ENCODE peak calls at places on chromosomes 11 and 22, in five cellular contexts. H is stomach, F is prostate gland, S is right lobe of liver, T is A549. X is an unnamed sample.

GRCh38 chr11:73995731-73996130 is 13.1 kb upstream of the UCP2 start:
- DNase-seq in S (no peak), F (no peak), H (no peak), T (no peak), X (no peak)

GRCh38 chr11:26891501-26891900 is 102.4 kb upstream of the FIBIN start:
- DNase-seq in F (no peak), H (no peak), T (no peak), S (no peak), X (no peak)

GRCh38 chr11:35579557-35580396 is 38.5 kb upstream of the FJX1 start:
- DNase-seq in T (peak), S (no peak), F (no peak), H (no peak), X (no peak)

GRCh38 chr11:123483058-123483457 is 53.0 kb downstream of the GRAMD1B start:
- DNase-seq in S (no peak), F (no peak), H (no peak), T (peak), X (no peak)

GRCh38 chr11:7353100-7353499 is 101.4 kb downstream of the SYT9 start:
- DNase-seq in H (no peak), T (peak), S (no peak), F (no peak), X (no peak)

GRCh38 chr11:106920899-106921504 is 97.3 kb downstream of the GUCY1A2 start:
- DNase-seq in F (no peak), S (no peak), H (no peak), T (no peak), X (no peak)

GRCh38 chr22:41001722-41002122 is 50.5 kb downstream of the RBX1 start:
- DNase-seq in H (no peak), F (no peak), S (no peak), T (peak), X (peak)

GRCh38 chr11:94961255-94961654 is 12.1 kb downstream of the CWC15 start:
- DNase-seq in T (no peak), H (no peak), F (no peak), S (no peak), X (no peak)

GRCh38 chr22:43993072-43993760 is 30.9 kb upstream of the PARVB start:
- DNase-seq in S (no peak), F (peak), T (peak), H (peak), X (peak)

GRCh38 chr22:25754527-25755202 is 12.7 kb downstream of the MYO18B start:
- DNase-seq in F (no peak), T (peak), H (no peak), S (no peak), X (no peak)

GRCh38 chr11:20658135-20658534 is 11.3 kb upstream of the NELL1 start:
- DNase-seq in H (no peak), F (no peak), T (no peak), S (no peak), X (no peak)

GRCh38 chr11:69156673-69157155 is 979 bp downstream of the SMIM38 start:
- DNase-seq in T (no peak), H (no peak), S (no peak), F (no peak), X (no peak)

GRCh38 chr11:8219257-8220021 is 44.2 kb downstream of the LMO1 start:
- DNase-seq in H (peak), T (peak), S (peak), F (no peak), X (peak)

GRCh38 chr22:32820131-32820882 is 18.8 kb downstream of the TIMP3 start:
- DNase-seq in T (no peak), S (no peak), H (no peak), F (no peak), X (no peak)

GRCh38 chr11:17528906-17529813 is 15.1 kb downstream of the USH1C start:
- DNase-seq in S (no peak), H (no peak), T (no peak), F (no peak), X (no peak)

GRCh38 chr22:43848366-43849171 is 13.7 kb downstream of the SULT4A1 start:
- DNase-seq in H (no peak), S (peak), F (no peak), T (peak), X (no peak)

GRCh38 chr22:32528316-32528715 is 53.7 kb downstream of the FBXO7 start:
- DNase-seq in T (no peak), H (no peak), F (no peak), S (no peak), X (no peak)

GRCh38 chr11:87722756-87723599 is 452.3 kb downstream of the RAB38 start:
- DNase-seq in H (peak), S (no peak), T (peak), F (no peak), X (no peak)

GRCh38 chr11:87304350-87304749 is 266.6 kb downstream of the TMEM135 start:
- DNase-seq in F (no peak), H (no peak), S (no peak), T (no peak), X (no peak)

GRCh38 chr11:82676483-82677094 is 57.1 kb downstream of the FAM181B start:
- DNase-seq in H (no peak), T (no peak), F (no peak), S (no peak), X (no peak)
- TF ChIP-seq CTCF in H (no peak), T (peak), F (no peak), S (peak), X (peak)

DNA sequence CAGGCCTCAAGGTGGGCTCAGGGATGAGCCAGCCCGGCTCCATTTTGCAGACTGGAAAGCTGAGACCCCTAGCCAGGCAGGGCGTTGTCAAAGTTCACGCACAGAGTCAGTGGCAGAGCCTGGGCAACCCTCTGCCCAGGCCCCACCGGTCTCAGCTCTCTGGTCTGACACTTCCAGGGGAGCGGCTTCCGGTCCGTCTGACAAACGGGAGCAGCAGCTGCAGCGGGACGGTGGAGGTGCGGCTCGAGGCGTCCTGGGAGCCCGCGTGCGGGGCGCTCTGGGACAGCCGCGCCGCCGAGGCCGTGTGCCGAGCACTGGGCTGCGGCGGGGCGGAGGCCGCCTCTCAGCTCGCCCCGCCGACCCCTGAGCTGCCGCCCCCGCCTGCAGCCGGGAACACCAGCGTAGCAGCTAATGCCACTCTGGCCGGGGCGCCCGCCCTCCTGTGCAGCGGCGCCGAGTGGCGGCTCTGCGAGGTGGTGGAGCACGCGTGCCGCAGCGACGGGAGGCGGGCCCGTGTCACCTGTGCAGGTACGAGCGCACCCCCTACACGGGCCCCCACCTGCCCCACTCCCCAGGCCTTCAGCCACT is 36.0 kb downstream of the CD6 start:
- DNase-seq in T (no peak), H (no peak), F (no peak), S (no peak), X (no peak)
- TF ChIP-seq CTCF in T (no peak), H (no peak), F (no peak), S (no peak), X (no peak)

DNA sequence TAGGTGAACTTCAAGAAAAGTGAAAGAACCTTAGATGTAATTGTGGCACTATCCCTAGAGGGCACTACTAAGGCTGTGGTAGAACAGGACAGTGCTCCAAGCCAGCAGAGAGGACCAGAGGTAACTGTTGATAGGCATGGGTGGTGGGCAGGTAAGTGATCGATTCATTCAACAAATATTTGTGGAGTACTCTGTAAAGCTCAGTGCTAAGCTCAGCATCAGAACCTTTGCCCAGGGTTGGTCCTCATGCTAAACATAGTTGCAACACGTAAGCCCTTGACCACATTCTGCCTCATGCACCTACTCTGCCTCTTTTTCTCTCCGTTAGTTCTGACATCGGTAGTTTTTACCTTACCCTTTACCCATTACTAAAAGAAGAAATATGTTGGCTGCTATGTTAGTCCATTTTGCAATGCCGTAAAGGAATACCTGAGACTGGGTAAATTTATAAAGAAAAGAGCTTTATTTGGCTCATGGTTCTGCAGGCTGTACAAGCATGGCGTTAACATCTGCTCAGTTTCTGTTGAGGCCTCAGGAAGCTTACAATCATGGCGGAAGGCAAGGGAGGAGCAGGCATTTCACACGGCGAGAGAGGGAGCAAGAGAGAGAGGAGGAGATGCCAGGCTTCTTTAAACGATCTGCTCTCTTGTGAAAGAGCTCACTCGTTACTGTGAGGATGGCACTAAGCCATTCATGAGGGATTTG is 18.4 kb upstream of the NNMT start:
- DNase-seq in H (no peak), T (no peak), S (peak), F (no peak), X (no peak)
- TF ChIP-seq CTCF in H (no peak), T (no peak), S (peak), F (no peak), X (no peak)

DNA sequence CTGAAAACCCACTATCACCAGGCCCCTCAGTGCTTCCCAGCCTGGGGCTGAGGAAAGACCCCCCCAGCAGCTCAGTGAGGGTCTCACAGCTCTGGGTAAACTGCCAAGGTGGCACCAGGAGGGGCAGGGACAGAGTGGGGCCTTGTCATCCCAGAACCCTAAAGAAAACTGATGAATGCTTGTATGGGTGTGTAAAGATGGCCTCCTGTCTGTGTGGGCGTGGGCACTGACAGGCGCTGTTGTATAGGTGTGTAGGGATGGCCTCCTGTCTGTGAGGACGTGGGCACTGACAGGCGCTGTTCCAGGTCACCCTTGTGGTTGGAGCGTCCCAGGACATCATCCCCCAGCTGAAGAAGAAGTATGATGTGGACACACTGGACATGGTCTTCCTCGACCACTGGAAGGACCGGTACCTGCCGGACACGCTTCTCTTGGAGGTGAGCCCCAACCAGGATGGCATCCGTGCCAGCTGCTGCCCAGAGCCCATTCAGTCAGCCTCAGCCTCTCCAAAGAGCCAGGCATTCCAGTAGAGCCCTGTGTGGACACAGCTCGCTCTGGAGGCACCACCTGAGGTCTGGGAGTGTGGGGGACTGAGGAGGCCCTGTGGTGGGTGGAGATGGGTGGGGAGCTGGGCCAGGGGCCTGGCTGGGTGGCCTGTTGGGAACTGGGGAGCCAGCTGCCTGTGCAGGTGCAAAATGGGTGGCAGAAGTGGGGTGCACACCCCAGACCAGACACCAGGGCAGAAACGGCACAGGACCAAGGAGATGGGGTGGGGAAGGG is 22.4 kb upstream of the TXNRD2 start:
- DNase-seq in F (no peak), S (no peak), H (no peak), T (no peak), X (no peak)
- TF ChIP-seq CTCF in F (no peak), S (no peak), H (no peak), T (no peak), X (no peak)

GRCh38 chr11:66344550-66345315 is at the start of gene BRMS1:
- DNase-seq in S (peak), T (peak), H (peak), F (peak), X (peak)
- TF ChIP-seq CTCF in S (peak), T (no peak), H (no peak), F (peak), X (peak)

GRCh38 chr11:131658952-131659351 is 288.5 kb downstream of the NTM start:
- DNase-seq in H (no peak), T (no peak), S (no peak), F (no peak), X (no peak)
- TF ChIP-seq CTCF in H (no peak), T (no peak), S (no peak), F (no peak), X (no peak)

GRCh38 chr22:31038686-31039085 is 42.4 kb upstream of the SMTN start:
- DNase-seq in F (no peak), S (no peak), T (no peak), H (no peak), X (no peak)

GRCh38 chr22:31040542-31041398 is 40.3 kb upstream of the SMTN start:
- DNase-seq in S (no peak), T (no peak), F (no peak), H (no peak), X (no peak)

GRCh38 chr22:31039393-31039792 is 41.7 kb upstream of the SMTN start:
- DNase-seq in S (no peak), H (no peak), T (no peak), F (no peak), X (no peak)

GRCh38 chr22:31036671-31037550 is 44.2 kb upstream of the SMTN start:
- DNase-seq in H (no peak), S (no peak), T (peak), F (no peak), X (no peak)
- TF ChIP-seq CTCF in H (no peak), S (no peak), T (peak), F (no peak), X (no peak)

GRCh38 chr11:64035581-64035980 is at the start of gene FLRT1:
- DNase-seq in S (no peak), H (no peak), F (no peak), T (no peak), X (no peak)

GRCh38 chr11:64035081-64035524 is 628 bp upstream of the FLRT1 start:
- DNase-seq in S (no peak), T (no peak), F (no peak), H (no peak), X (no peak)

GRCh38 chr11:64034411-64034811 is 1.3 kb upstream of the FLRT1 start:
- DNase-seq in T (no peak), F (no peak), H (no peak), S (no peak), X (no peak)

GRCh38 chr11:64037027-64037633 is 1.4 kb downstream of the FLRT1 start:
- DNase-seq in S (no peak), T (no peak), F (no peak), H (no peak), X (no peak)

GRCh38 chr11:64036081-64037026 is 623 bp downstream of the FLRT1 start:
- DNase-seq in S (no peak), T (no peak), F (no peak), H (no peak), X (no peak)
- TF ChIP-seq CTCF in S (no peak), T (peak), F (peak), H (no peak), X (peak)

GRCh38 chr22:47055461-47055860 is 293.0 kb downstream of the TBC1D22A start:
- DNase-seq in H (no peak), S (no peak), F (no peak), T (no peak), X (no peak)

GRCh38 chr22:47055073-47055355 is 292.6 kb downstream of the TBC1D22A start:
- DNase-seq in T (no peak), H (no peak), F (no peak), S (no peak), X (no peak)

GRCh38 chr22:47053013-47053864 is 290.8 kb downstream of the TBC1D22A start:
- DNase-seq in T (no peak), F (no peak), H (no peak), S (no peak), X (no peak)

GRCh38 chr22:47053865-47054185 is 291.4 kb downstream of the TBC1D22A start:
- DNase-seq in S (no peak), F (no peak), T (no peak), H (no peak), X (no peak)

GRCh38 chr22:47054231-47055072 is 292.0 kb downstream of the TBC1D22A start:
- DNase-seq in H (no peak), T (no peak), S (no peak), F (no peak), X (no peak)
- TF ChIP-seq CTCF in H (no peak), T (no peak), S (no peak), F (no peak), X (no peak)